ENCODE peak calls at places on chromosomes 13 and 19, in nine cellular contexts. One of them, this sample, is unnamed.

GRCh38 chr19:57830071-57830602 is at the start of gene ZNF587B:
- DNase-seq in neural progenitor cell: peak
- DNase-seq in GM23248: peak
- DNase-seq in GM23338: peak
- DNase-seq in SK-N-SH: peak
- DNase-seq in PC-3: peak
- DNase-seq in HCT116: peak
- DNase-seq in MM.1S: no peak
- DNase-seq in hepatocyte: peak
- DNase-seq in this sample: peak

GRCh38 chr13:31556376-31556775 is 182.9 kb upstream of the RXFP2 start:
- DNase-seq in neural progenitor cell: no peak
- DNase-seq in GM23248: peak
- DNase-seq in GM23338: no peak
- DNase-seq in SK-N-SH: no peak
- DNase-seq in PC-3: no peak
- DNase-seq in HCT116: no peak
- DNase-seq in MM.1S: no peak
- DNase-seq in hepatocyte: no peak
- DNase-seq in this sample: no peak

GRCh38 chr19:34118879-34119748 is 53.2 kb upstream of the LSM14A start:
- DNase-seq in neural progenitor cell: no peak
- DNase-seq in GM23248: peak
- DNase-seq in GM23338: no peak
- DNase-seq in SK-N-SH: no peak
- DNase-seq in PC-3: no peak
- DNase-seq in HCT116: no peak
- DNase-seq in MM.1S: no peak
- DNase-seq in hepatocyte: no peak
- DNase-seq in this sample: no peak

GRCh38 chr13:28953714-28954113 is 133.6 kb downstream of the MTUS2 start:
- DNase-seq in neural progenitor cell: no peak
- DNase-seq in GM23248: no peak
- DNase-seq in GM23338: peak
- DNase-seq in SK-N-SH: no peak
- DNase-seq in PC-3: no peak
- DNase-seq in HCT116: no peak
- DNase-seq in MM.1S: no peak
- DNase-seq in hepatocyte: no peak
- DNase-seq in this sample: no peak

GRCh38 chr19:35959040-35959967 is 23.1 kb downstream of the LRFN3 start:
- DNase-seq in neural progenitor cell: peak
- DNase-seq in GM23248: peak
- DNase-seq in GM23338: peak
- DNase-seq in SK-N-SH: peak
- DNase-seq in PC-3: no peak
- DNase-seq in HCT116: no peak
- DNase-seq in MM.1S: no peak
- DNase-seq in hepatocyte: peak
- DNase-seq in this sample: no peak

GRCh38 chr19:54937926-54938325 is 9.4 kb downstream of the NLRP7 start:
- DNase-seq in neural progenitor cell: no peak
- DNase-seq in GM23248: no peak
- DNase-seq in GM23338: no peak
- DNase-seq in SK-N-SH: no peak
- DNase-seq in PC-3: no peak
- DNase-seq in HCT116: no peak
- DNase-seq in MM.1S: peak
- DNase-seq in hepatocyte: no peak
- DNase-seq in this sample: peak

GRCh38 chr13:92390217-92390616 is 836.4 kb upstream of the GPC6 start:
- DNase-seq in neural progenitor cell: no peak
- DNase-seq in GM23248: no peak
- DNase-seq in GM23338: no peak
- DNase-seq in SK-N-SH: no peak
- DNase-seq in PC-3: no peak
- DNase-seq in HCT116: no peak
- DNase-seq in MM.1S: peak
- DNase-seq in hepatocyte: peak
- DNase-seq in this sample: no peak

GRCh38 chr13:25196971-25197370 is 24.9 kb upstream of the AMER2 start:
- DNase-seq in neural progenitor cell: no peak
- DNase-seq in GM23248: no peak
- DNase-seq in GM23338: no peak
- DNase-seq in SK-N-SH: no peak
- DNase-seq in PC-3: no peak
- DNase-seq in HCT116: no peak
- DNase-seq in MM.1S: no peak
- DNase-seq in hepatocyte: no peak
- DNase-seq in this sample: no peak

GRCh38 chr19:55228015-55228391 is 560 bp downstream of the TMEM86B start:
- DNase-seq in neural progenitor cell: no peak
- DNase-seq in GM23248: no peak
- DNase-seq in GM23338: no peak
- DNase-seq in SK-N-SH: peak
- DNase-seq in PC-3: no peak
- DNase-seq in HCT116: no peak
- DNase-seq in MM.1S: no peak
- DNase-seq in hepatocyte: peak
- DNase-seq in this sample: no peak

GRCh38 chr19:29622191-29623070 is 16.3 kb downstream of the POP4 start:
- DNase-seq in neural progenitor cell: peak
- DNase-seq in GM23248: no peak
- DNase-seq in GM23338: no peak
- DNase-seq in SK-N-SH: peak
- DNase-seq in PC-3: peak
- DNase-seq in HCT116: no peak
- DNase-seq in MM.1S: peak
- DNase-seq in hepatocyte: no peak
- DNase-seq in this sample: no peak

GRCh38 chr19:30968841-30969399 is 380.3 kb downstream of the TSHZ3 start:
- DNase-seq in neural progenitor cell: no peak
- DNase-seq in GM23248: no peak
- DNase-seq in GM23338: no peak
- DNase-seq in SK-N-SH: no peak
- DNase-seq in PC-3: no peak
- DNase-seq in HCT116: no peak
- DNase-seq in MM.1S: no peak
- DNase-seq in hepatocyte: no peak
- DNase-seq in this sample: no peak

GRCh38 chr13:44197791-44198770 is 175.5 kb upstream of the SERP2 start:
- DNase-seq in neural progenitor cell: no peak
- DNase-seq in GM23248: no peak
- DNase-seq in GM23338: no peak
- DNase-seq in SK-N-SH: no peak
- DNase-seq in PC-3: peak
- DNase-seq in HCT116: no peak
- DNase-seq in MM.1S: peak
- DNase-seq in hepatocyte: no peak
- DNase-seq in this sample: no peak

GRCh38 chr13:40221460-40222201 is 444.8 kb downstream of the FOXO1 start:
- DNase-seq in neural progenitor cell: no peak
- DNase-seq in GM23248: peak
- DNase-seq in GM23338: no peak
- DNase-seq in SK-N-SH: no peak
- DNase-seq in PC-3: peak
- DNase-seq in HCT116: no peak
- DNase-seq in MM.1S: peak
- DNase-seq in hepatocyte: peak
- DNase-seq in this sample: no peak

DNA sequence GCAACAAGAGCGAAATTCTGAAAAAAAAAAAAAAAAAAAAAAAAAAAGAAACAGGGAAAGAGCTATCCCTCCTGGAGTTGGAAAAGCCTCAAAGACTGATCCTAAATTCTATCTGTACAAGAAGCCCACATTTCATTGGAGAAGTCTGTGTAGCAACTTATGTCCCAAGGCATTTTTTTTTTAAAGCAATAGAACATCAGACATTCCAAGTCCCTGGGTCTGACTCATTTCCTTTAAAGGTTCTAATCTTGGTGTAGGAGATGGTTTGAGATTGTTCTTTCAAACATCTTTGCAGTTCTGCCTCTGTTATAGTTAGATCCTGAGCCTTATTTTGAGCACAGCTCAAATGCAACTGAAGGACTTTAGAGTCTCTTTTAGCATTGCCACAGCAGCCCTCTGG is 706.5 kb upstream of the MIR17HG start:
- DNase-seq in neural progenitor cell: no peak
- DNase-seq in GM23248: peak
- DNase-seq in GM23338: no peak
- DNase-seq in SK-N-SH: no peak
- DNase-seq in PC-3: peak
- DNase-seq in HCT116: no peak
- DNase-seq in MM.1S: no peak
- DNase-seq in hepatocyte: no peak
- DNase-seq in this sample: no peak
- TF ChIP-seq EZH2phosphoT487 in neural progenitor cell: no peak
- TF ChIP-seq EZH2phosphoT487 in GM23248: no peak
- TF ChIP-seq EZH2phosphoT487 in GM23338: no peak
- TF ChIP-seq EZH2phosphoT487 in SK-N-SH: no peak
- TF ChIP-seq EZH2phosphoT487 in PC-3: no peak
- TF ChIP-seq EZH2phosphoT487 in HCT116: no peak
- TF ChIP-seq EZH2phosphoT487 in MM.1S: no peak
- TF ChIP-seq EZH2phosphoT487 in hepatocyte: no peak
- TF ChIP-seq EZH2phosphoT487 in this sample: no peak

DNA sequence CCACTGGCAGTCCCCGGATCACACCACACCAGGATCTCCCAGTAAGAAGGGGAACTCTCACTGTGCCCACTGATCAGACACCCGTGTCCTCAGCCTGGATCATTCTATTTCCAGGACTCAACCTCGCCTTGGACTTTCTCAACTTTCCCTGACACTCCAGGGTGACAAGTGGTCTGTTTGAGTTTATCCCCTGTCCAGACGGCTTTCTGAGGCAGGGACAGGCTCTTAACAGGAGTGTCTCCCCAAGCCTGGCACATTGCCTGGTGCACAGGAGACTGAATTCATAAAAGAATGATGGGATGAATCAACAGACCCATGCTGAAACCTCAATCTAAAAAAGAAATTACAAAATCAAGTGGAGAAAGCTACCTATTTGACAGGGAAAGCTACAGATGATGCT is 606.6 kb downstream of the EFNB2 start:
- DNase-seq in neural progenitor cell: no peak
- DNase-seq in GM23248: no peak
- DNase-seq in GM23338: no peak
- DNase-seq in SK-N-SH: no peak
- DNase-seq in PC-3: no peak
- DNase-seq in HCT116: no peak
- DNase-seq in MM.1S: no peak
- DNase-seq in hepatocyte: no peak
- DNase-seq in this sample: no peak
- H2AFZ ChIP-seq in neural progenitor cell: no peak
- H2AFZ ChIP-seq in GM23248: no peak
- H2AFZ ChIP-seq in GM23338: no peak
- H2AFZ ChIP-seq in SK-N-SH: no peak
- H2AFZ ChIP-seq in PC-3: no peak
- H2AFZ ChIP-seq in HCT116: no peak
- H2AFZ ChIP-seq in MM.1S: no peak
- H2AFZ ChIP-seq in hepatocyte: no peak
- H2AFZ ChIP-seq in this sample: no peak

GRCh38 chr19:10543420-10544241 is at the start of gene ATG4D:
- DNase-seq in neural progenitor cell: peak
- DNase-seq in GM23248: peak
- DNase-seq in GM23338: peak
- DNase-seq in SK-N-SH: peak
- DNase-seq in PC-3: peak
- DNase-seq in HCT116: peak
- DNase-seq in MM.1S: peak
- DNase-seq in hepatocyte: peak
- DNase-seq in this sample: peak

GRCh38 chr19:10543059-10543419 is 665 bp upstream of the ATG4D start:
- DNase-seq in neural progenitor cell: peak
- DNase-seq in GM23248: no peak
- DNase-seq in GM23338: no peak
- DNase-seq in SK-N-SH: no peak
- DNase-seq in PC-3: no peak
- DNase-seq in HCT116: no peak
- DNase-seq in MM.1S: no peak
- DNase-seq in hepatocyte: no peak
- DNase-seq in this sample: peak

GRCh38 chr19:10544753-10545251 is 1.1 kb downstream of the ATG4D start:
- DNase-seq in neural progenitor cell: peak
- DNase-seq in GM23248: no peak
- DNase-seq in GM23338: peak
- DNase-seq in SK-N-SH: peak
- DNase-seq in PC-3: no peak
- DNase-seq in HCT116: no peak
- DNase-seq in MM.1S: no peak
- DNase-seq in hepatocyte: no peak
- DNase-seq in this sample: peak

GRCh38 chr19:10546817-10547216 is 3.1 kb downstream of the ATG4D start:
- DNase-seq in neural progenitor cell: no peak
- DNase-seq in GM23248: no peak
- DNase-seq in GM23338: no peak
- DNase-seq in SK-N-SH: no peak
- DNase-seq in PC-3: no peak
- DNase-seq in HCT116: no peak
- DNase-seq in MM.1S: no peak
- DNase-seq in hepatocyte: no peak
- DNase-seq in this sample: no peak

DNA sequence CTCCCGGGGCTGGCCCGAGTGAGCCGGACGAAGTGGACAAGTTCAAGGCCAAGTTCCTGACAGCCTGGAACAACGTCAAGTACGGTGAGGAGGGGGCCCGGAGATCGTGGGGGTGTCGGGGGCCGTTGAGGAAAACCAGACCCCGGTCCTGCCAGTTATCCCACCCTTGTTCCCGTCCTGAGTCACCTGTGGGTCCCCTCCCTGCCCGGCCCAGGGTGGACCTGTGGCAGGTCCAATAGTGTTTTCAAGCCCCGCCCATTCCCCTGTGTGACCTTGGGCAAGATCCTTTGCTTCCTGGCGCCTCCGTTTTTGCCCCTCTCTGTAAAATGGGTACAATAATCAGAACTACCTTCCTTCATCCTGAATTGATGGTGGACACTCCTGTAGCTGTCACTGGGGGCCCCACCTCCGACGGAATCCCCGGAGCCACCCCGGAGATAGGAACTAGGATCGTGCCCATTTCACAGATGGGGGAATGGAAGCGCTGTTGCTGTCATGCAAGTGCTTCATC is 593 bp downstream of the ATG4D start:
- DNase-seq in neural progenitor cell: peak
- DNase-seq in GM23248: peak
- DNase-seq in GM23338: peak
- DNase-seq in SK-N-SH: no peak
- DNase-seq in PC-3: no peak
- DNase-seq in HCT116: no peak
- DNase-seq in MM.1S: peak
- DNase-seq in hepatocyte: peak
- DNase-seq in this sample: peak
- TF ChIP-seq EZH2phosphoT487 in neural progenitor cell: no peak
- TF ChIP-seq EZH2phosphoT487 in GM23248: no peak
- TF ChIP-seq EZH2phosphoT487 in GM23338: no peak
- TF ChIP-seq EZH2phosphoT487 in SK-N-SH: no peak
- TF ChIP-seq EZH2phosphoT487 in PC-3: no peak
- TF ChIP-seq EZH2phosphoT487 in HCT116: no peak
- TF ChIP-seq EZH2phosphoT487 in MM.1S: no peak
- TF ChIP-seq EZH2phosphoT487 in hepatocyte: no peak
- TF ChIP-seq EZH2phosphoT487 in this sample: no peak

DNA sequence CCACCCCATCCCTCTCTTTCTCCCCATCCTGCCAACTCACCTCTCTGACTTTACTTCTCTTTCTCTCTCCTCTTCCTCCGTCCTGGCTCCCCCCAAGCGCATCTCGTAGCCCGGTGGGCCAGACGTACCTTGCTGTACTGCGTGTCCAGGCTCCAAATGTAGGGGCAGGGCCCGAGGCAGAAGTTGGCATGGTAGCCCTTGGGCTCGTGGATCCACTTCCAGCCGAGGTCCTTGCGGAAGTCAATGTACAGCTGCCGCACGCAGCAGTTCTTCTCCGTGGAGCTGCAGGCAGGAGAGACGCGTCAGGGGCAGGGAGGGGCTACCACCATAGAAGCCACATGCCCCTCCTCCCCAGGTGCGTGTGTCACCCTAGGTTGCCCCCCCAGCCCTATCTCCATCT is 21.7 kb downstream of the TGFB1 start:
- DNase-seq in neural progenitor cell: no peak
- DNase-seq in GM23248: no peak
- DNase-seq in GM23338: no peak
- DNase-seq in SK-N-SH: no peak
- DNase-seq in PC-3: no peak
- DNase-seq in HCT116: no peak
- DNase-seq in MM.1S: no peak
- DNase-seq in hepatocyte: no peak
- DNase-seq in this sample: no peak
- H2AFZ ChIP-seq in neural progenitor cell: no peak
- H2AFZ ChIP-seq in GM23248: no peak
- H2AFZ ChIP-seq in GM23338: no peak
- H2AFZ ChIP-seq in SK-N-SH: no peak
- H2AFZ ChIP-seq in PC-3: no peak
- H2AFZ ChIP-seq in HCT116: no peak
- H2AFZ ChIP-seq in MM.1S: no peak
- H2AFZ ChIP-seq in hepatocyte: no peak
- H2AFZ ChIP-seq in this sample: no peak

This sample was measured in OCI-LY7.